ENCODE peak calls at places on chromosomes 12 and 14, in six cellular contexts. E is lower lobe of right lung, O is left lung, Y is pancreas, B is right lobe of liver, Q is HepG2. D is an unnamed sample.

GRCh38 chr12:52391618-52392002 is 6.2 kb upstream of the KRT84 start:
- DNase-seq in E (no peak), O (peak), Y (peak), B (no peak), Q (no peak), D (no peak)

GRCh38 chr14:92263681-92264080 is 59.3 kb upstream of the SLC24A4 start:
- DNase-seq in E (no peak), O (no peak), Y (no peak), B (no peak), Q (no peak), D (no peak)

GRCh38 chr14:92978229-92979021 is 55.5 kb downstream of the CHGA start:
- DNase-seq in E (no peak), O (no peak), Y (no peak), B (no peak), Q (no peak), D (no peak)

GRCh38 chr12:13008741-13009380 is 8.8 kb upstream of the HEBP1 start:
- DNase-seq in E (no peak), O (no peak), Y (no peak), B (no peak), Q (no peak), D (no peak)

GRCh38 chr12:3869860-3870259 is 3.3 kb downstream of the PARP11 start:
- DNase-seq in E (no peak), O (no peak), Y (no peak), B (no peak), Q (no peak), D (no peak)

GRCh38 chr12:78210894-78211302 is 380.2 kb downstream of the NAV3 start:
- DNase-seq in E (no peak), O (no peak), Y (no peak), B (no peak), Q (no peak), D (no peak)

GRCh38 chr12:108890208-108890607 is 10.3 kb downstream of the DAO start:
- DNase-seq in E (no peak), O (no peak), Y (no peak), B (no peak), Q (no peak), D (no peak)

GRCh38 chr14:104845033-104845666 is 19.9 kb upstream of the CEP170B start:
- DNase-seq in E (no peak), O (no peak), Y (no peak), B (no peak), Q (no peak), D (no peak)

GRCh38 chr14:91354221-91354916 is 63.3 kb downstream of the CCDC88C start:
- DNase-seq in E (no peak), O (peak), Y (no peak), B (no peak), Q (no peak), D (no peak)

GRCh38 chr14:68719634-68720384 is 73.1 kb downstream of the ZFP36L1 start:
- DNase-seq in E (no peak), O (no peak), Y (no peak), B (no peak), Q (no peak), D (no peak)

GRCh38 chr12:117774986-117775775 is 193.6 kb downstream of the KSR2 start:
- DNase-seq in E (no peak), O (no peak), Y (no peak), B (no peak), Q (no peak), D (no peak)

GRCh38 chr12:21429994-21430393 is 7.5 kb upstream of the PYROXD1 start:
- DNase-seq in E (no peak), O (no peak), Y (no peak), B (no peak), Q (no peak), D (no peak)

GRCh38 chr14:52079239-52079956 is 10.5 kb upstream of the NID2 start:
- DNase-seq in E (no peak), O (no peak), Y (no peak), B (no peak), Q (peak), D (no peak)

GRCh38 chr12:66719862-66720261 is 41.0 kb upstream of the GRIP1 start:
- DNase-seq in E (no peak), O (no peak), Y (no peak), B (no peak), Q (no peak), D (no peak)

GRCh38 chr12:2348477-2348852 is 295.7 kb downstream of the CACNA1C start:
- DNase-seq in E (no peak), O (no peak), Y (no peak), B (no peak), Q (no peak), D (no peak)

GRCh38 chr12:12859690-12860089 is 31.7 kb upstream of the GPRC5A start:
- DNase-seq in E (no peak), O (no peak), Y (no peak), B (no peak), Q (no peak), D (no peak)

GRCh38 chr14:101865288-101865687 is 99.1 kb upstream of the DYNC1H1 start:
- DNase-seq in E (no peak), O (no peak), Y (no peak), B (no peak), Q (no peak), D (no peak)

GRCh38 chr12:86254399-86255107 is 1.6 kb downstream of the MGAT4C start:
- DNase-seq in E (no peak), O (no peak), Y (no peak), B (no peak), Q (no peak), D (no peak)

GRCh38 chr12:10331642-10332239 is 24.1 kb downstream of the KLRD1 start:
- DNase-seq in E (no peak), O (no peak), Y (no peak), B (no peak), Q (peak), D (peak)

GRCh38 chr12:110058875-110059615 is 10.7 kb upstream of the C12orf76 start:
- DNase-seq in E (no peak), O (no peak), Y (no peak), B (no peak), Q (no peak), D (no peak)

GRCh38 chr12:122527478-122527944 is 462 bp downstream of the KNTC1 start:
- DNase-seq in E (no peak), O (no peak), Y (no peak), B (no peak), Q (no peak), D (no peak)

GRCh38 chr14:102097441-102098135 is 10.7 kb upstream of the HSP90AA1 start:
- DNase-seq in E (no peak), O (no peak), Y (no peak), B (no peak), Q (no peak), D (no peak)

GRCh38 chr12:95316798-95317197 is 99.2 kb downstream of the VEZT start:
- DNase-seq in E (no peak), O (no peak), Y (no peak), B (no peak), Q (peak), D (no peak)

GRCh38 chr14:85701116-85701515 is 171.2 kb downstream of the FLRT2 start:
- DNase-seq in E (no peak), O (no peak), Y (no peak), B (no peak), Q (no peak), D (no peak)

GRCh38 chr14:68547305-68548193 is 245.3 kb downstream of the ZFP36L1 start:
- DNase-seq in E (no peak), O (no peak), Y (no peak), B (no peak), Q (no peak), D (peak)

GRCh38 chr12:74285773-74286172 is 251.9 kb upstream of the ATXN7L3B start:
- DNase-seq in E (no peak), O (no peak), Y (no peak), B (no peak), Q (no peak), D (no peak)

GRCh38 chr14:93893550-93894329 is 33.4 kb upstream of the FAM181A start:
- DNase-seq in E (no peak), O (no peak), Y (no peak), B (no peak), Q (no peak), D (no peak)

GRCh38 chr12:42483534-42483857 is 106.0 kb downstream of the PRICKLE1 start:
- DNase-seq in E (no peak), O (no peak), Y (peak), B (peak), Q (no peak), D (no peak)

GRCh38 chr14:25095784-25096390 is 45.9 kb upstream of the STXBP6 start:
- DNase-seq in E (no peak), O (no peak), Y (no peak), B (no peak), Q (no peak), D (no peak)

GRCh38 chr14:22570132-22570949 is 18.7 kb downstream of the DAD1 start:
- DNase-seq in E (no peak), O (no peak), Y (peak), B (no peak), Q (peak), D (peak)

GRCh38 chr14:105093426-105094192 is 28.4 kb upstream of the GPR132 start:
- DNase-seq in E (peak), O (peak), Y (peak), B (peak), Q (peak), D (peak)

GRCh38 chr14:83988274-83988673 is 1541.7 kb upstream of the FLRT2 start:
- DNase-seq in E (no peak), O (no peak), Y (peak), B (no peak), Q (no peak), D (no peak)

GRCh38 chr12:124188059-124188458 is 106.8 kb upstream of the RFLNA start:
- DNase-seq in E (no peak), O (no peak), Y (no peak), B (no peak), Q (no peak), D (no peak)

GRCh38 chr12:124456652-124457152 is 110.7 kb downstream of the NCOR2 start:
- DNase-seq in E (peak), O (peak), Y (no peak), B (peak), Q (no peak), D (no peak)

GRCh38 chr14:78399316-78399889 is 229.2 kb downstream of the NRXN3 start:
- DNase-seq in E (no peak), O (no peak), Y (no peak), B (no peak), Q (no peak), D (no peak)

GRCh38 chr12:58174316-58174715 is 232.9 kb downstream of the ATP23 start:
- DNase-seq in E (no peak), O (no peak), Y (no peak), B (no peak), Q (no peak), D (no peak)

GRCh38 chr12:46386360-46386867 is 13.8 kb upstream of the SLC38A2 start:
- DNase-seq in E (no peak), O (no peak), Y (no peak), B (no peak), Q (peak), D (no peak)

GRCh38 chr12:121364657-121365265 is 12.6 kb upstream of the ANAPC5 start:
- DNase-seq in E (no peak), O (no peak), Y (no peak), B (no peak), Q (no peak), D (no peak)

GRCh38 chr14:37591311-37591940 is 3.6 kb downstream of the FOXA1 start:
- DNase-seq in E (peak), O (peak), Y (no peak), B (peak), Q (no peak), D (no peak)
- TF ChIP-seq CTCF in E (peak), O (no peak), Y (no peak), B (peak), Q (peak), D (no peak)

GRCh38 chr12:89875225-89875624 is 166.6 kb upstream of the ATP2B1 start:
- DNase-seq in E (no peak), O (no peak), Y (no peak), B (no peak), Q (no peak), D (no peak)

GRCh38 chr12:89872922-89873630 is 164.4 kb upstream of the ATP2B1 start:
- DNase-seq in E (no peak), O (no peak), Y (no peak), B (no peak), Q (no peak), D (no peak)

GRCh38 chr12:89875809-89876208 is 167.2 kb upstream of the ATP2B1 start:
- DNase-seq in E (no peak), O (no peak), Y (no peak), B (no peak), Q (no peak), D (no peak)

GRCh38 chr12:89873745-89874144 is 165.1 kb upstream of the ATP2B1 start:
- DNase-seq in E (no peak), O (no peak), Y (peak), B (no peak), Q (no peak), D (no peak)

GRCh38 chr12:89874146-89874545 is 165.5 kb upstream of the ATP2B1 start:
- DNase-seq in E (no peak), O (no peak), Y (no peak), B (no peak), Q (no peak), D (no peak)
- H3K4me3 ChIP-seq in E (no peak), O (no peak), Y (no peak), B (no peak), Q (no peak), D (no peak)

GRCh38 chr14:49306152-49306751 is 279.9 kb downstream of the RPS29 start:
- DNase-seq in E (no peak), O (no peak), Y (no peak), B (no peak), Q (peak), D (peak)
- TF ChIP-seq CTCF in E (peak), O (no peak), Y (no peak), B (peak), Q (peak), D (peak)

GRCh38 chr12:47772094-47772660 is 861 bp upstream of the SLC48A1 start:
- DNase-seq in E (no peak), O (no peak), Y (no peak), B (no peak), Q (no peak), D (no peak)
- H3K4me3 ChIP-seq in E (peak), O (no peak), Y (peak), B (no peak), Q (no peak), D (no peak)

DNA sequence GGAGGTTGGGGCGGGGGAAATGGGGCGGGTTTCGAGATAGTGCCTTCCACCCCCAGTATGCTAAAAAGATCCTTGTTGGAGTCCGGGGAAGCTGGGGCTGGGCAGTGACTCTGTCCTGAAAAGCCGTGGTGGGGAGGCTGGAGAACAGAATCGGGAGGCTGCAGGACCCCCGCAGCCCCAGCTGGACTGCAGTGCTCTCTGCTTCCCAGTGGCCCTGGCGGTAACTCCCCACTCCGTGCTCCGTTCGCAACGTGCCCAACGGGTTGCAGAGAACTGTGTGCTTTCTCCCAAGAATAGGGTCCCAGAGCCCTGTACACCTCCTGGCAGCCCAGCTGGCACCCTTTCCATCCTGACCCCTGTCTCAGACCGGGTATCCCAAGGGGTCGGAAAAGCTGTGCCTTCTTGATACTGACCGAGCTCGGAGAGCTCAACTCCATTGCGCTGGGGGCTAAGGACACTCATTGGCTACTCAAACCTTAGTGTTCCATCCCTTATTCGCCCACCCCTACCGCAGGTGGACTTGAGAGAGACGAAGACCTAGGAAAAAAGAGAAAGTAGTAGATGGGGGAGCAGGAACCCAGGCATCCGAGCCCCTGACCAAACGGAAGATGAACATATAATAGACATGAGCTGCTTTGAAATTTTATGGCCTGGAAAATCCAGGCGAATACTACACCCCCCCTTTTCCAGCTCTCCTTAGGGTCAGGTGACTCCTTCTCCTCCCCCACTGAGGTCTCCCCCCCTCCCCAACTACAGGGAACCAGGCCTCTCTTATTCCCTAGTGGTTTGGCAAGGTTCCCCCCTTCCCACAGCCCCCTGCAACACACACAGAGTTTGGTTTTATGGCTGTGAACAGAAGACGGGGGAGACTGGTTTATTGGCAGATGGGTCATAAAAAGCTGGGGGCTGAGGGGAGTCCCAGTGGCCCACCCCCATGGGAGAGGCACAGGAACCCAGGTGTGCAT is 1.3 kb downstream of the GDF11 start:
- DNase-seq in E (no peak), O (no peak), Y (no peak), B (no peak), Q (no peak), D (no peak)
- TF ChIP-seq CTCF in E (no peak), O (no peak), Y (no peak), B (no peak), Q (no peak), D (no peak)

DNA sequence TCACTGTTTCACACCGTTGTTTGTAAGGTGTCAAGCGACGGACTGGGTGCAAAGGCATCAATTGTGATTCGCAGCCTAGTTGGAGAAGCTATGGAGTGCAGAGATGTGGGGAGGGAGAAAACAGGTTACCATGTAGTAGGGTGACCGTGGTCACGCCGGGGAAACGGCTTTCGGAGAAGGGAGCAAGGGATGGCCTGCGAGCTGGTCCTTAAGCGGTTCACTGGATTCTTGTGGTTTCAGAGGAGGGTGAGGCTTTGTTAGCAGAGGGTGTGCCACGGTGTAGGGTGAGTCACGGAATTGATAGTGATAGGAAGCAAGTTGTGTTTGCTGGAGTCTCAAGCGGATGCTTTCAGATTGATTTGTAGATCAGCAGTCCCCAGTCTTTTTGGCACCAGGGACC is 2.3 kb downstream of the PIWIL1 start:
- DNase-seq in E (no peak), O (no peak), Y (no peak), B (no peak), Q (no peak), D (no peak)
- H3K4me3 ChIP-seq in E (no peak), O (no peak), Y (no peak), B (no peak), Q (no peak), D (no peak)

GRCh38 chr12:6725350-6725749 is 1.5 kb downstream of the COPS7A start:
- DNase-seq in E (no peak), O (no peak), Y (no peak), B (no peak), Q (no peak), D (no peak)

GRCh38 chr12:6722863-6723262 is 983 bp upstream of the COPS7A start:
- DNase-seq in E (no peak), O (no peak), Y (no peak), B (no peak), Q (no peak), D (no peak)

GRCh38 chr12:6729186-6729585 is 5.3 kb downstream of the COPS7A start:
- DNase-seq in E (no peak), O (no peak), Y (no peak), B (no peak), Q (no peak), D (no peak)

GRCh38 chr12:6724409-6724797 is 557 bp downstream of the COPS7A start:
- DNase-seq in E (peak), O (no peak), Y (peak), B (no peak), Q (peak), D (no peak)

DNA sequence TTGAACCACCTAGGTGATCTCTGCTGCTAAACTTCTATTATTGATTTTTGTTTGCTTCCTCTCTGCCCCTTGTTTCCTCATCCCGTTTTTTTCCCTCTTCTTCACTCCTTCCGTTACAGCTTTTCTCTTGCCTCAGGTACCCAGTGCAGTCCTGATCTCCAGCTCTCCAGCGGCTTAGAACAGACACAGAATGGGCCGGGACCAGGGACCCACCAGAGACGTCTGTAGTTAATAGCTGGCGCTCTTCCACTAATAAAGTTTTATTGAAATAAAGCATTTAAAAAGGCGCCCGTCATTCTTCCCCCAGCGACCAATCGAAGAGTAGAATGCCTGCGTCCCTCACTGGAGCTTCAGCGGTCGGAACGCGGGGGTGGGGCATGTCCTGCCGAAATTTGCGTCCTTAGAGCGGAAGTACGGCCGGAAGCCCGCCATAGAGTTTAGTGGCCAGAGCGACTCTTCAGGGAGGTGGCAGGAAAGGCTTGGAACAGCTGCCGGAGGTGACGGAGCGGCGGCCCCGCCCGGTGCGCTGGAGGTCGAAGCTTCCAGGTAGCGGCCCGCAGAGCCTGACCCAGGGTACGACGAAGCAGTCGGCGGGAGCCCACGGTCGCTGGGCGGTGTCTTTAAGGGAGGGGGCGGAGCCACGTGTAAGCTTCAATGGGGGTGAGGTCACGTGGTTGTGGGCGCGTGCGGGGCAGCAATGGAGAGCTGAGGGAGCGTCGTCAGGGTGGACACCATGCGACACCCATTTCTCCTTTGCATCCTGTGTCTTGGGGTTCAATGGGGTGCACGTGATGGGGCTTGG is at the start of gene COPS7A:
- DNase-seq in E (peak), O (peak), Y (peak), B (peak), Q (peak), D (peak)
- TF ChIP-seq CTCF in E (no peak), O (no peak), Y (no peak), B (no peak), Q (peak), D (no peak)

GRCh38 chr14:50310445-50310844 is 1.6 kb downstream of the L2HGDH start:
- DNase-seq in E (no peak), O (no peak), Y (no peak), B (no peak), Q (no peak), D (no peak)

GRCh38 chr14:50311974-50312733 is at the start of the genes DMAC2L and L2HGDH:
- DNase-seq in E (peak), O (peak), Y (peak), B (peak), Q (peak), D (peak)

GRCh38 chr14:50312734-50313054 is 570 bp downstream of the DMAC2L start:
- DNase-seq in E (no peak), O (no peak), Y (no peak), B (no peak), Q (peak), D (no peak)

GRCh38 chr14:50308363-50308762 is 3.7 kb downstream of the L2HGDH start:
- DNase-seq in E (no peak), O (no peak), Y (no peak), B (no peak), Q (peak), D (no peak)

GRCh38 chr14:50311337-50311973 is 574 bp downstream of the L2HGDH start:
- DNase-seq in E (no peak), O (no peak), Y (no peak), B (no peak), Q (peak), D (no peak)
- H3K4me3 ChIP-seq in E (peak), O (peak), Y (peak), B (peak), Q (peak), D (peak)

GRCh38 chr14:63276492-63277342 is 42.0 kb downstream of the GPHB5 start:
- DNase-seq in E (no peak), O (no peak), Y (no peak), B (no peak), Q (peak), D (peak)
- TF ChIP-seq CTCF in E (peak), O (peak), Y (peak), B (peak), Q (peak), D (peak)

D was measured in HCT116.